ENCODE peak calls at places on chromosomes 5 and 9, in nine cellular contexts. One of them, this sample, is unnamed. For H3K4me1, the result is how much of the 10 kb centered on the place peaks cover.

GRCh38 chr9:137237759-137238726 is 3.0 kb upstream of the TUBB4B start:
- DNase-seq in stomach: no peak
- DNase-seq in osteoblast: no peak
- DNase-seq in CD8-positive, alpha-beta T cell: no peak
- DNase-seq in psoas muscle: peak
- DNase-seq in cardiac muscle cell: no peak
- DNase-seq in aorta: no peak
- DNase-seq in IMR-90: no peak
- DNase-seq in colonic mucosa: peak
- DNase-seq in this sample: no peak

GRCh38 chr9:131459056-131459455 is 43.7 kb upstream of the POMT1 start:
- DNase-seq in CD8-positive, alpha-beta T cell: no peak
- DNase-seq in aorta: no peak
- DNase-seq in colonic mucosa: no peak
- DNase-seq in psoas muscle: no peak
- DNase-seq in IMR-90: no peak
- DNase-seq in cardiac muscle cell: no peak
- DNase-seq in stomach: no peak
- DNase-seq in osteoblast: no peak
- DNase-seq in this sample: no peak

GRCh38 chr5:675111-675875 is 17.9 kb downstream of the TPPP start:
- DNase-seq in osteoblast: peak
- DNase-seq in cardiac muscle cell: no peak
- DNase-seq in stomach: peak
- DNase-seq in CD8-positive, alpha-beta T cell: no peak
- DNase-seq in psoas muscle: peak
- DNase-seq in colonic mucosa: peak
- DNase-seq in IMR-90: no peak
- DNase-seq in aorta: peak
- DNase-seq in this sample: peak

GRCh38 chr9:123391233-123391632 is 35.2 kb downstream of the CRB2 start:
- DNase-seq in stomach: no peak
- DNase-seq in aorta: no peak
- DNase-seq in CD8-positive, alpha-beta T cell: no peak
- DNase-seq in colonic mucosa: no peak
- DNase-seq in psoas muscle: no peak
- DNase-seq in IMR-90: no peak
- DNase-seq in osteoblast: peak
- DNase-seq in cardiac muscle cell: no peak
- DNase-seq in this sample: no peak

GRCh38 chr9:80134487-80134886 is 562.7 kb downstream of the TLE4 start:
- DNase-seq in stomach: no peak
- DNase-seq in cardiac muscle cell: no peak
- DNase-seq in CD8-positive, alpha-beta T cell: no peak
- DNase-seq in psoas muscle: no peak
- DNase-seq in osteoblast: peak
- DNase-seq in aorta: no peak
- DNase-seq in colonic mucosa: no peak
- DNase-seq in IMR-90: no peak
- DNase-seq in this sample: no peak

GRCh38 chr5:63398346-63398745 is 563.9 kb downstream of the HTR1A start:
- DNase-seq in CD8-positive, alpha-beta T cell: no peak
- DNase-seq in cardiac muscle cell: no peak
- DNase-seq in colonic mucosa: no peak
- DNase-seq in aorta: no peak
- DNase-seq in stomach: no peak
- DNase-seq in IMR-90: no peak
- DNase-seq in osteoblast: no peak
- DNase-seq in psoas muscle: no peak
- DNase-seq in this sample: no peak

GRCh38 chr9:38301376-38302106 is 91.0 kb upstream of the ALDH1B1 start:
- DNase-seq in aorta: no peak
- DNase-seq in osteoblast: no peak
- DNase-seq in colonic mucosa: no peak
- DNase-seq in CD8-positive, alpha-beta T cell: no peak
- DNase-seq in cardiac muscle cell: no peak
- DNase-seq in psoas muscle: no peak
- DNase-seq in IMR-90: no peak
- DNase-seq in stomach: no peak
- DNase-seq in this sample: no peak

GRCh38 chr9:87725356-87725899 is 491 bp upstream of the CTSL start:
- DNase-seq in CD8-positive, alpha-beta T cell: no peak
- DNase-seq in psoas muscle: peak
- DNase-seq in IMR-90: peak
- DNase-seq in osteoblast: peak
- DNase-seq in cardiac muscle cell: no peak
- DNase-seq in stomach: no peak
- DNase-seq in colonic mucosa: no peak
- DNase-seq in aorta: no peak
- DNase-seq in this sample: no peak

GRCh38 chr5:1568201-1568979 is 44.6 kb upstream of the LPCAT1 start:
- DNase-seq in colonic mucosa: no peak
- DNase-seq in psoas muscle: no peak
- DNase-seq in osteoblast: peak
- DNase-seq in aorta: peak
- DNase-seq in IMR-90: peak
- DNase-seq in CD8-positive, alpha-beta T cell: no peak
- DNase-seq in cardiac muscle cell: peak
- DNase-seq in stomach: no peak
- DNase-seq in this sample: no peak

GRCh38 chr5:69404659-69405330 is 10.1 kb upstream of the MARVELD2 start:
- DNase-seq in IMR-90: no peak
- DNase-seq in colonic mucosa: no peak
- DNase-seq in CD8-positive, alpha-beta T cell: no peak
- DNase-seq in cardiac muscle cell: no peak
- DNase-seq in psoas muscle: no peak
- DNase-seq in osteoblast: no peak
- DNase-seq in stomach: no peak
- DNase-seq in aorta: no peak
- DNase-seq in this sample: no peak

GRCh38 chr9:14097215-14097614 is 216.7 kb downstream of the NFIB start:
- DNase-seq in IMR-90: peak
- DNase-seq in colonic mucosa: no peak
- DNase-seq in cardiac muscle cell: peak
- DNase-seq in aorta: no peak
- DNase-seq in CD8-positive, alpha-beta T cell: no peak
- DNase-seq in psoas muscle: no peak
- DNase-seq in stomach: no peak
- DNase-seq in osteoblast: no peak
- DNase-seq in this sample: no peak

GRCh38 chr5:175778951-175779475 is 92.4 kb upstream of the CPLX2 start:
- DNase-seq in psoas muscle: peak
- DNase-seq in CD8-positive, alpha-beta T cell: no peak
- DNase-seq in cardiac muscle cell: no peak
- DNase-seq in IMR-90: no peak
- DNase-seq in stomach: no peak
- DNase-seq in osteoblast: no peak
- DNase-seq in colonic mucosa: no peak
- DNase-seq in aorta: no peak
- DNase-seq in this sample: no peak

GRCh38 chr5:149913449-149914419 is 30.9 kb downstream of the PDE6A start:
- DNase-seq in cardiac muscle cell: no peak
- DNase-seq in aorta: no peak
- DNase-seq in CD8-positive, alpha-beta T cell: no peak
- DNase-seq in stomach: no peak
- DNase-seq in psoas muscle: no peak
- DNase-seq in IMR-90: no peak
- DNase-seq in osteoblast: no peak
- DNase-seq in colonic mucosa: no peak
- DNase-seq in this sample: no peak

DNA sequence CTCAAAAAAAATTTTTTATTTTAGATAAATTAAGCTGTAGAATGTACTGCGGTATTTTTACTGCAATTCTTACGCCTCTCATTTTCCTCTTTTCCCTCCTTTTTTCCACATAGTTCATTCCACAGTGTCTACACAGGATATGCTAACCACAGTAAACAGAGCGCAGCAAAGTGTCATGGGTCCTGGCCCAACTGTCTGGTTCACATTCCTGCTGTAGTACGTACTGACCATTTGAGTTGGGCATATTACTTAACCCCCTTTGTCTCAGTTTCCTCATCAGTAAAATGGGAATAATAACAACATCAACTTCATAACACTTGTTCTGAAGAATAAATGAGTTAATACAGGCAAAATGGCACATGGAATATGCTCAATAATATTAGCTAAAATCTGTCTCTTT is 41.6 kb downstream of the SLC44A1 start:
- DNase-seq in colonic mucosa: no peak
- DNase-seq in cardiac muscle cell: no peak
- DNase-seq in osteoblast: no peak
- DNase-seq in IMR-90: peak
- DNase-seq in stomach: no peak
- DNase-seq in aorta: no peak
- DNase-seq in CD8-positive, alpha-beta T cell: no peak
- DNase-seq in psoas muscle: no peak
- DNase-seq in this sample: no peak
- H3K4me3 ChIP-seq in colonic mucosa: no peak
- H3K4me3 ChIP-seq in cardiac muscle cell: no peak
- H3K4me3 ChIP-seq in osteoblast: no peak
- H3K4me3 ChIP-seq in IMR-90: no peak
- H3K4me3 ChIP-seq in stomach: no peak
- H3K4me3 ChIP-seq in aorta: no peak
- H3K4me3 ChIP-seq in CD8-positive, alpha-beta T cell: no peak
- H3K4me3 ChIP-seq in psoas muscle: no peak
- H3K4me3 ChIP-seq in this sample: no peak

GRCh38 chr5:158882660-158883059 is 217.1 kb downstream of the EBF1 start:
- DNase-seq in CD8-positive, alpha-beta T cell: no peak
- DNase-seq in aorta: no peak
- DNase-seq in stomach: no peak
- DNase-seq in cardiac muscle cell: no peak
- DNase-seq in osteoblast: no peak
- DNase-seq in psoas muscle: no peak
- DNase-seq in colonic mucosa: no peak
- DNase-seq in IMR-90: no peak
- DNase-seq in this sample: no peak

GRCh38 chr5:158886086-158886485 is 213.6 kb downstream of the EBF1 start:
- DNase-seq in aorta: no peak
- DNase-seq in cardiac muscle cell: no peak
- DNase-seq in osteoblast: no peak
- DNase-seq in psoas muscle: no peak
- DNase-seq in stomach: no peak
- DNase-seq in CD8-positive, alpha-beta T cell: no peak
- DNase-seq in IMR-90: no peak
- DNase-seq in colonic mucosa: no peak
- DNase-seq in this sample: no peak

GRCh38 chr5:158883502-158883901 is 216.2 kb downstream of the EBF1 start:
- DNase-seq in aorta: no peak
- DNase-seq in stomach: no peak
- DNase-seq in osteoblast: no peak
- DNase-seq in cardiac muscle cell: no peak
- DNase-seq in IMR-90: no peak
- DNase-seq in colonic mucosa: no peak
- DNase-seq in CD8-positive, alpha-beta T cell: no peak
- DNase-seq in psoas muscle: no peak
- DNase-seq in this sample: no peak

GRCh38 chr5:158886957-158887356 is 212.8 kb downstream of the EBF1 start:
- DNase-seq in psoas muscle: no peak
- DNase-seq in osteoblast: no peak
- DNase-seq in stomach: no peak
- DNase-seq in cardiac muscle cell: no peak
- DNase-seq in CD8-positive, alpha-beta T cell: no peak
- DNase-seq in aorta: no peak
- DNase-seq in colonic mucosa: no peak
- DNase-seq in IMR-90: no peak
- DNase-seq in this sample: no peak

DNA sequence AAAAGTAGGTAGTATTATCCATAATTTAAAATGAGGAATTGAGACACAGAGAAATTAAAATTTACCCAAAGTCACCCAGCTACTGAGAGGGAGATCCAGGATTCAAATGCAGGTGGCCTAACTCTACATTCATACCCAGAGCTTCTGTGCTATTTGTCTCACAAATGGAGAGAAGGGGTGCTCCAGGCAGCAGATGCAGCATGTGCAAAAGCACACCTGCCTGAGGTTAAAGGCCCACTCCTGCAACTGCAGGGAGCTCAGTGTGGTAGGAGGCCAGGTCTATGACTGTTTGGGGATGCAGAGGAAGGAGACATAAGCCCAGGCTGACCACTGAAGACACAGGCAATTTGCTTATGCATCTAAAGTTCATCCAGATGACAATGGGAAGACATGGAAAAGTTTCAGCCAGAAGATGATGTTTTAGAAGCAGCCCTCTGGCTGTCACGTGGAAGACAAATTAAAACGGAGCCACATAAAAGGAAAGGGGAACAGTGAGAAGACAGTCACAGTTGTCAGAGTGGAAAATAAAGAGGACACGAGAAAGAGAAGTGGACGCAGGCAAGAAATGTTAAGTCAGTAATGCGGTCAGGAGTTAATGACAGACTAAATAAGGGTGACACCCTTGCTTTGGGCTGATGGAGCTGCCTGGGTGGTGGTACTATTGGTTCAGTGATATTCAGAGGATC is 214.7 kb downstream of the EBF1 start:
- DNase-seq in CD8-positive, alpha-beta T cell: no peak
- DNase-seq in cardiac muscle cell: no peak
- DNase-seq in IMR-90: no peak
- DNase-seq in psoas muscle: no peak
- DNase-seq in aorta: no peak
- DNase-seq in stomach: no peak
- DNase-seq in osteoblast: no peak
- DNase-seq in colonic mucosa: no peak
- DNase-seq in this sample: no peak
- H3K4me1 ChIP-seq in CD8-positive, alpha-beta T cell: under half
- H3K4me1 ChIP-seq in cardiac muscle cell: under half
- H3K4me1 ChIP-seq in IMR-90: under half
- H3K4me1 ChIP-seq in psoas muscle: under half
- H3K4me1 ChIP-seq in aorta: under half
- H3K4me1 ChIP-seq in stomach: under half
- H3K4me1 ChIP-seq in osteoblast: under half
- H3K4me1 ChIP-seq in colonic mucosa: under half
- H3K4me1 ChIP-seq in this sample: under half

DNA sequence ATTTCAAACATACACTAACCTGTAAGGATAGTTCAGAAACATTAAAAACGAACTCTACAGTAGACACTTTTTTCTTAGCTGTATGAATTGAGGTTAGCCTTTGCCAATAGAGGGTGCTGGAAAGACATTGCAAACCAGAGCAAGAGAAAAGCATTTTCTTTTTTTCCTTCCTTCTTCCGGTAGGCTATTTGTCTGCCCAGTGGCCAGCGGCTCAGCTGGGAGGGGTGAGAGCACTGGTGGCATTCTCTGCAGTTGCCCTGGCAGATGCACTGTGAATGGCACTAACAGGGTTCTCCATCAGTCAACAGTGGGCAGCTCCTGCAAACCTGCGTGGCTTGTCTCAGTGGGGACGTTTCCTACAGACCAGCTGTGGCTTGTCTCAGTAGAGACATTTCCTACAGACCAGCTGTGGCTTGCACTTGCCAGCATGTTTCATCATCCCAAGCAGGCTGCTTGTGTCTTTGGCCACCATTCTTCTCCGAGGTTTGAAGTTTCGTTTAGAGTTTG is 984.5 kb upstream of the CDH18 start:
- DNase-seq in cardiac muscle cell: peak
- DNase-seq in IMR-90: peak
- DNase-seq in psoas muscle: peak
- DNase-seq in colonic mucosa: peak
- DNase-seq in osteoblast: no peak
- DNase-seq in aorta: no peak
- DNase-seq in stomach: no peak
- DNase-seq in CD8-positive, alpha-beta T cell: no peak
- DNase-seq in this sample: peak
- H3K4me3 ChIP-seq in cardiac muscle cell: no peak
- H3K4me3 ChIP-seq in IMR-90: no peak
- H3K4me3 ChIP-seq in psoas muscle: peak
- H3K4me3 ChIP-seq in colonic mucosa: no peak
- H3K4me3 ChIP-seq in osteoblast: peak
- H3K4me3 ChIP-seq in aorta: no peak
- H3K4me3 ChIP-seq in stomach: peak
- H3K4me3 ChIP-seq in CD8-positive, alpha-beta T cell: no peak
- H3K4me3 ChIP-seq in this sample: peak

GRCh38 chr9:110095776-110096175 is 112.2 kb downstream of the C9orf152 start:
- DNase-seq in IMR-90: peak
- DNase-seq in osteoblast: peak
- DNase-seq in CD8-positive, alpha-beta T cell: no peak
- DNase-seq in aorta: no peak
- DNase-seq in colonic mucosa: no peak
- DNase-seq in cardiac muscle cell: no peak
- DNase-seq in stomach: no peak
- DNase-seq in psoas muscle: no peak
- DNase-seq in this sample: no peak
- H3K4me1 ChIP-seq in IMR-90: under half
- H3K4me1 ChIP-seq in osteoblast: under half
- H3K4me1 ChIP-seq in CD8-positive, alpha-beta T cell: under half
- H3K4me1 ChIP-seq in aorta: under half
- H3K4me1 ChIP-seq in colonic mucosa: under half
- H3K4me1 ChIP-seq in cardiac muscle cell: under half
- H3K4me1 ChIP-seq in stomach: under half
- H3K4me1 ChIP-seq in psoas muscle: under half
- H3K4me1 ChIP-seq in this sample: half or more